ENCODE peak calls at places on chromosomes 5 and 9, in nine cellular contexts. G is stimulated activated CD4-positive, alpha-beta T cell treated with anti-CD3 and anti-CD28 coated beads, Interleukin-1b, Interleukin-23, amount 100 ng/mL, for 1 hour; K is cardiac fibroblast; X is A549; R is psoas muscle; B is HuH-7.5; O is GM12865; P is brain microvascular endothelial cell; S is SJSA1. E is an unnamed sample.

GRCh38 chr9:134178781-134179551 is 14.6 kb upstream of the RNU6ATAC start:
- DNase-seq in G (no peak), K (peak; percentile 43), X (peak; percentile 22), R (peak; percentile 89), B (peak; percentile 53), O (no peak), P (no peak), S (no peak), E (no peak)

GRCh38 chr5:134964359-134965270 is 3.1 kb upstream of the CATSPER3 start:
- DNase-seq in G (no peak), K (no peak), X (no peak), R (no peak), B (no peak), O (no peak), P (no peak), S (no peak), E (no peak)

GRCh38 chr5:21152611-21153010 is 1164.6 kb upstream of the CDH18 start:
- DNase-seq in G (no peak), K (peak; percentile 95), X (peak; percentile 58), R (no peak), B (no peak), O (no peak), P (peak; percentile 79), S (no peak), E (no peak)

GRCh38 chr9:130452835-130453234 is 8.1 kb downstream of the ASS1 start:
- DNase-seq in G (no peak), K (no peak), X (no peak), R (no peak), B (no peak), O (no peak), P (no peak), S (no peak), E (no peak)

GRCh38 chr5:159010611-159011497 is 88.9 kb downstream of the EBF1 start:
- DNase-seq in G (no peak), K (peak; percentile 48), X (no peak), R (no peak), B (no peak), O (peak; percentile 93), P (peak; percentile 64), S (peak; percentile 75), E (no peak)

GRCh38 chr5:163385276-163385675 is 52.1 kb upstream of the CCNG1 start:
- DNase-seq in G (no peak), K (peak; percentile 95), X (no peak), R (no peak), B (no peak), O (no peak), P (no peak), S (no peak), E (no peak)

GRCh38 chr9:98712987-98713386 is 4.3 kb upstream of the GABBR2 start:
- DNase-seq in G (no peak), K (no peak), X (no peak), R (no peak), B (no peak), O (no peak), P (no peak), S (no peak), E (no peak)

GRCh38 chr5:108727639-108728565 is 19.8 kb upstream of the FER start:
- DNase-seq in G (no peak), K (peak; percentile 95), X (peak; percentile 94), R (peak; percentile 94), B (peak; percentile 65), O (peak; percentile 85), P (peak; percentile 86), S (peak; percentile 95), E (peak; percentile 33)

GRCh38 chr9:97930972-97931371 is 7.0 kb downstream of the HEMGN start:
- DNase-seq in G (no peak), K (no peak), X (no peak), R (no peak), B (no peak), O (no peak), P (no peak), S (no peak), E (no peak)